ENCODE peak calls at places on chromosomes 2 and 18, in five cellular contexts. S, N, I, M and Q are unnamed samples. For H3K4me1, the result is how much of the 10 kb centered on the place peaks cover.

GRCh38 chr2:190846746-190847145 is 33.9 kb upstream of the GLS start:
- DNase-seq in S (no peak), N (no peak), I (no peak), M (no peak), Q (peak)

GRCh38 chr2:90209806-90210205 is 1518.3 kb downstream of the RPIA start:
- DNase-seq in S (no peak), N (no peak), I (no peak), M (no peak), Q (no peak)

GRCh38 chr18:76339246-76339620 is 155.8 kb downstream of the ZNF516 start:
- DNase-seq in S (no peak), N (no peak), I (no peak), M (no peak), Q (no peak)

GRCh38 chr2:139946690-139947089 is 1166.5 kb upstream of the NXPH2 start:
- DNase-seq in S (no peak), N (no peak), I (no peak), M (no peak), Q (no peak)

GRCh38 chr2:199462167-199462976 is 4.6 kb upstream of the SATB2 start:
- DNase-seq in S (no peak), N (no peak), I (no peak), M (no peak), Q (no peak)

GRCh38 chr2:71449343-71449742 is 4.0 kb upstream of the DYSF start:
- DNase-seq in S (no peak), N (no peak), I (no peak), M (no peak), Q (no peak)

GRCh38 chr2:171318463-171318934 is 115.3 kb downstream of the METTL8 start:
- DNase-seq in S (no peak), N (peak), I (no peak), M (no peak), Q (no peak)

GRCh38 chr2:152550386-152550785 is 166.9 kb downstream of the PRPF40A start:
- DNase-seq in S (no peak), N (peak), I (peak), M (no peak), Q (no peak)

GRCh38 chr2:99645960-99646359 is 156.1 kb upstream of the REV1 start:
- DNase-seq in S (no peak), N (no peak), I (no peak), M (no peak), Q (no peak)

GRCh38 chr2:9779572-9780264 is 63.6 kb upstream of the TAF1B start:
- DNase-seq in S (no peak), N (no peak), I (no peak), M (peak), Q (no peak)

GRCh38 chr18:57834616-57835015 is 31.5 kb upstream of the ATP8B1 start:
- DNase-seq in S (no peak), N (no peak), I (no peak), M (no peak), Q (no peak)

GRCh38 chr18:12064086-12064763 is 29.4 kb upstream of the ANKRD62 start:
- DNase-seq in S (no peak), N (no peak), I (no peak), M (no peak), Q (no peak)

GRCh38 chr2:26705126-26705525 is 12.6 kb downstream of the KCNK3 start:
- DNase-seq in S (no peak), N (no peak), I (no peak), M (no peak), Q (no peak)

GRCh38 chr2:166373951-166374350 is 1.8 kb downstream of the SCN9A start:
- DNase-seq in S (no peak), N (peak), I (no peak), M (no peak), Q (no peak)

GRCh38 chr2:134660619-134661403 is 58.0 kb downstream of the TMEM163 start:
- DNase-seq in S (no peak), N (no peak), I (no peak), M (no peak), Q (no peak)

GRCh38 chr2:86027196-86027912 is 78.3 kb downstream of the POLR1A start:
- DNase-seq in S (no peak), N (no peak), I (no peak), M (no peak), Q (no peak)

GRCh38 chr18:65336411-65336810 is 414.4 kb upstream of the CDH7 start:
- DNase-seq in S (no peak), N (no peak), I (no peak), M (no peak), Q (no peak)

GRCh38 chr2:41698787-41699422 is 348.9 kb upstream of the PKDCC start:
- DNase-seq in S (no peak), N (no peak), I (no peak), M (no peak), Q (no peak)

GRCh38 chr2:120945091-120945490 is 209.4 kb downstream of the GLI2 start:
- DNase-seq in S (no peak), N (no peak), I (no peak), M (no peak), Q (no peak)

GRCh38 chr2:168751104-168751768 is 51.2 kb upstream of the NOSTRIN start:
- DNase-seq in S (no peak), N (no peak), I (no peak), M (peak), Q (no peak)

GRCh38 chr2:220887271-220887870 is 684.7 kb downstream of the EPHA4 start:
- DNase-seq in S (no peak), N (peak), I (no peak), M (no peak), Q (no peak)

GRCh38 chr2:29039718-29040480 is 34.4 kb downstream of the PCARE start:
- DNase-seq in S (no peak), N (no peak), I (no peak), M (no peak), Q (no peak)

GRCh38 chr2:224723606-224724217 is 7.5 kb upstream of the CCDC195 start:
- DNase-seq in S (no peak), N (no peak), I (no peak), M (no peak), Q (no peak)

GRCh38 chr2:100482741-100483140 is 12.5 kb downstream of the NMS start:
- DNase-seq in S (no peak), N (no peak), I (no peak), M (no peak), Q (no peak)

GRCh38 chr2:186241874-186242273 is 244.2 kb upstream of the ZC3H15 start:
- DNase-seq in S (no peak), N (no peak), I (no peak), M (no peak), Q (no peak)

GRCh38 chr2:175275499-175275898 is 94.0 kb upstream of the ATP5MC3 start:
- DNase-seq in S (no peak), N (no peak), I (no peak), M (no peak), Q (no peak)

GRCh38 chr2:202944816-202945215 is 32.7 kb downstream of the CARF start:
- DNase-seq in S (no peak), N (peak), I (no peak), M (no peak), Q (no peak)

GRCh38 chr2:23588106-23588505 is 203.1 kb downstream of the KLHL29 start:
- DNase-seq in S (no peak), N (no peak), I (no peak), M (no peak), Q (no peak)

DNA sequence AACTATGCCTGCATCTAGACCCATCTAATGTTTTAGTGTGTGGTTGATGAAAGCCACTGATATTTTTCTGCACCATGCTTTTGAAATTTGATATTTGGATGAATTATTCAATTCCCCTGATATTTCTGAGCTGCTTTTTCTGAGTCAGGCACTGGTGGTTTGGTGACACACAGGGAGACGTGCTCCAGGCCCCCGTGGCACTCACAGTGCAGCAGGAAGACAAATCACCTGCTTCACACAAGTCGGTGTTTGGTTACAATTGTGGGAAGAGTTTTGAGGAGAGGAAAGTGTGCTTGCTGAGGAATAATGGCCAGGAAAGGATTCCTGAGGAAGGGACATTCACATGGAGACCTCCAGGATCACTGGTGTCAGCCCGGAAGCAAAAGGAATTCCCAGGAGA is 179.7 kb downstream of the ACKR3 start:
- DNase-seq in S (no peak), N (peak), I (no peak), M (no peak), Q (no peak)
- H3K4me1 ChIP-seq in S (under half), N (under half), I (under half), M (under half), Q (under half)

GRCh38 chr18:52323802-52324201 is 16.2 kb upstream of the DCC start:
- DNase-seq in S (no peak), N (no peak), I (no peak), M (no peak), Q (no peak)
- H3K27ac ChIP-seq in S (no peak), N (no peak), I (no peak), M (no peak), Q (no peak)

GRCh38 chr2:64204006-64204632 is 59.9 kb upstream of the PELI1 start:
- DNase-seq in S (peak), N (peak), I (no peak), M (no peak), Q (no peak)

GRCh38 chr2:64202206-64202864 is 58.1 kb upstream of the PELI1 start:
- DNase-seq in S (no peak), N (peak), I (no peak), M (no peak), Q (no peak)

GRCh38 chr2:64204716-64205115 is 60.5 kb upstream of the PELI1 start:
- DNase-seq in S (no peak), N (no peak), I (no peak), M (no peak), Q (no peak)

GRCh38 chr2:64205415-64205814 is 61.2 kb upstream of the PELI1 start:
- DNase-seq in S (no peak), N (no peak), I (no peak), M (no peak), Q (no peak)

DNA sequence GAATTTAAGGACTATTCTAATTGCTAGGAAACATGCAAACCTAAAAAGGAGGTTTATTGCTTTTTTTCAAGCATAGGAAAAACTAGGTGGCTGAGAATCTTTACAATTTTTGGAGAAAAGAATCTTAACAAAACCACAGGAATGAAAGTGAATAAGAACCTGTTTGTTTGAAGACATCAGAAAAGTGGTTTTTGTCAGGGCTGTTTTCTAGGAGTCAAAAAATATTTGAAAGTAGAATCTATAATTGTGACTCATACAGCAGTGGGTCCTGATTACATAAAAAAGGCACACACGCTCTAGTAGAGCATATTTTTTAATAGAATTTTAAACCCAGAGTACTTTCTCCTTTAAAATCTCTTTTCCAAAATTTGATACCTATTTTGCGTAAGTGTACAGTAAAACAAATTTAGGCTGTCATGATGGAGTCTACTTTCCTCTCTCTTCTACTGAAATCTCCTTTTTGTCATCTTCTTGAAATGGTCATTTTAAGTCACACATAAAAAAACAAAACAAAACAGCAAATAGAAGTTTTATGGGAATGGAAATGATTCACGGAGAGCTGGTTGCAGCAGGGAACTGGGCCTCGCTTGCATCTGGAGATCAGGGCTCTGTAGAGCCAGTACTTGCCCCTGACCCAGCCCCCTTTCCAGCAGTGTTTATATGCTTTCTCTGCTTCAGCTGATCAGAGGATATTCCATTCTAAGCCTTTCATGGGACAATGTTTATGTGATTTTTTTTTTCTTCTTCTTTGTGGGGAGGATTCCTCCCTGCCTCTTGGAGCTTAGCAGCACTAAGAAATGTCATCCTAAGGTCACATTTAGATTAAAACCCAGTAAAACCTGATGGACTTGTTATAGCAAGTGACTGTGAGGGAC is 59.1 kb upstream of the PELI1 start:
- DNase-seq in S (no peak), N (peak), I (no peak), M (no peak), Q (no peak)
- H3K4me3 ChIP-seq in S (peak), N (no peak), I (no peak), M (no peak), Q (no peak)

GRCh38 chr2:65023742-65024141 is 32.5 kb upstream of the CEP68 start:
- DNase-seq in S (no peak), N (no peak), I (no peak), M (no peak), Q (no peak)
- H3K4me1 ChIP-seq in S (under half), N (under half), I (under half), M (under half), Q (under half)

GRCh38 chr2:73922681-73923080 is 4.0 kb upstream of the DGUOK start:
- DNase-seq in S (no peak), N (no peak), I (no peak), M (no peak), Q (no peak)

GRCh38 chr2:73921581-73921980 is 5.1 kb upstream of the DGUOK start:
- DNase-seq in S (no peak), N (no peak), I (no peak), M (no peak), Q (no peak)

GRCh38 chr2:73919596-73920228 is 7.0 kb upstream of the DGUOK start:
- DNase-seq in S (no peak), N (no peak), I (no peak), M (no peak), Q (no peak)

GRCh38 chr2:73918856-73919255 is 7.8 kb upstream of the DGUOK start:
- DNase-seq in S (no peak), N (no peak), I (no peak), M (no peak), Q (no peak)

GRCh38 chr2:73920577-73921545 is 5.8 kb upstream of the DGUOK start:
- DNase-seq in S (no peak), N (peak), I (peak), M (no peak), Q (no peak)
- H3K27ac ChIP-seq in S (peak), N (no peak), I (no peak), M (no peak), Q (no peak)

DNA sequence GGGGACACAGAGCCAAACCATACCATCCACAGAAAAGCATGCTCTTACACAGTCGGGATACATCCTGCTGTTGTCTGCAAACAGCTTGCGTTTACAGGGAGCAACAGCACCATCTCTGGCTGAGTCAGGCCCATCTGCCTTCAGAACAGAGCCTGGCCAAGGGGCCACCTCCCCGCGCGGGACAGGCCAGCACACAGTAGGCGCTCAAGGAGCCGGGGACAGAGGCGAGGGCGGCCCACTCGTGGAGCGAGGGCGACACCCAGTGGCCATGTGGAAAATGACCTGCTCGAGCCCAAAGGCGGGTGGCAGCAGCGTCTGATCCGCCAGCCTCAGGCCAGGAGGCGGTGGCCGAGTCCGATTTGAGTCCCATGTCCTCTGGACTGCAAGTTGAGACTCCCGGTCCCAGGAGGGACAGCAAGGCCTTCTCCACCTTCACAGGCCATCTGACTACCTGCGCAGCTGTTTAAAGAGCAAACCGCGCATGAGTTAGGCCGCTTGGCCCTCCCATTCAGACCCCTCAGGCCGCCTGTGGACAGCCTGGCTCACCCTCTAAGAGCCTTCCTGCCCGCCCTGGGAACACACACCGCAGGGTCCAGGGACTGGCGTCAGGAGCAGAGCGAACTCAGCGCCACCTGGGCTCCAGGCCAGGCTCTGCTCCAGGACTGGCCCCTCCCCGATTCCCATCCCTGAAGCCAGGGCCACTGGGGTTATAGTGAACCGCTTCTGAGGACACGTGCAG is 38.3 kb downstream of the TTC32 start:
- DNase-seq in S (peak), N (peak), I (peak), M (peak), Q (peak)
- H3K4me3 ChIP-seq in S (no peak), N (no peak), I (no peak), M (peak), Q (no peak)

DNA sequence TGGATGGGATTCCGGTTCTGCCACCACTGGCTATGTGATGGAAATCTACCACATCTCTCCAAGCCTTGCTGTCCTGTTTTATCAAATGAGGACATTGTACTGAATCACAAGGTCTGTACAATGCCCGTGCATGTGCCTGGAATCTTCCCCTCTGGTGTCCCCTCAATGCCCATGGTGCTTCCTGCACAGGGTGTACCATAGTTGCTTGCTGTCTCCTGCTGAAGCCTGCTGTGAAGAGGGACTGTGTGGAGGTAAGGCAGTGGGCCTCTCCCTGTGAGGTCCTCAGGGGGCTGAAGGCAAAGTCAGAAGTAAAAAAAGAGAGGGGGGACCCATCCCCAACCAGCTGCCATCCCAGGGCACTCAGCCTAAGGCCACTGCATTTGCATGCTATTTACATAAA is 9.2 kb upstream of the STEAP3 start:
- DNase-seq in S (no peak), N (no peak), I (no peak), M (no peak), Q (no peak)
- H3K4me1 ChIP-seq in S (under half), N (under half), I (under half), M (under half), Q (under half)

GRCh38 chr2:106841886-106842645 is 43.9 kb downstream of the ST6GAL2 start:
- DNase-seq in S (no peak), N (no peak), I (peak), M (no peak), Q (no peak)

GRCh38 chr2:106845716-106846115 is 40.3 kb downstream of the ST6GAL2 start:
- DNase-seq in S (no peak), N (no peak), I (no peak), M (no peak), Q (no peak)

GRCh38 chr2:106843910-106844250 is 42.1 kb downstream of the ST6GAL2 start:
- DNase-seq in S (no peak), N (no peak), I (no peak), M (no peak), Q (no peak)

GRCh38 chr2:106839849-106840595 is 45.9 kb downstream of the ST6GAL2 start:
- DNase-seq in S (no peak), N (no peak), I (peak), M (no peak), Q (no peak)

GRCh38 chr2:106843001-106843909 is 42.7 kb downstream of the ST6GAL2 start:
- DNase-seq in S (no peak), N (no peak), I (no peak), M (no peak), Q (no peak)
- H3K27ac ChIP-seq in S (peak), N (no peak), I (no peak), M (no peak), Q (no peak)